ENCODE peak calls at places on chromosomes 1 and 21, in four cellular contexts. X, S, T and B are unnamed samples.

GRCh38 chr1:179001451-179001850 is 24.2 kb upstream of the FAM20B start:
- DNase-seq in X (no peak), S (no peak), T (no peak), B (no peak)

GRCh38 chr1:224894915-224895314 is 34.6 kb upstream of the DNAH14 start:
- DNase-seq in X (no peak), S (peak), T (no peak), B (no peak)

GRCh38 chr1:1554926-1555915 is 14.8 kb upstream of the TMEM240 start:
- DNase-seq in X (no peak), S (peak), T (peak), B (no peak)

GRCh38 chr1:156571261-156571958 is 955 bp downstream of the IQGAP3 start:
- DNase-seq in X (no peak), S (peak), T (peak), B (peak)

GRCh38 chr1:181104790-181105133 is 16.3 kb downstream of the IER5 start:
- DNase-seq in X (no peak), S (no peak), T (no peak), B (no peak)

GRCh38 chr1:193569696-193570269 is 383.4 kb upstream of the B3GALT2 start:
- DNase-seq in X (no peak), S (peak), T (peak), B (no peak)

GRCh38 chr21:17636711-17637110 is 24.0 kb upstream of the BTG3 start:
- DNase-seq in X (no peak), S (no peak), T (no peak), B (no peak)

GRCh38 chr1:67110352-67110751 is 24.4 kb downstream of the C1orf141 start:
- DNase-seq in X (no peak), S (no peak), T (no peak), B (no peak)

GRCh38 chr1:32138965-32139364 is 31.1 kb downstream of the KPNA6 start:
- DNase-seq in X (no peak), S (no peak), T (no peak), B (no peak)

GRCh38 chr1:212158912-212159796 is 123.6 kb downstream of the DTL start:
- DNase-seq in X (no peak), S (no peak), T (no peak), B (no peak)

GRCh38 chr1:37945743-37946702 is 830 bp downstream of the INPP5B start:
- DNase-seq in X (peak), S (peak), T (peak), B (peak)

GRCh38 chr1:7594002-7594713 is 176.9 kb upstream of the VAMP3 start:
- DNase-seq in X (peak), S (no peak), T (no peak), B (no peak)

GRCh38 chr1:161185282-161185682 is 8.0 kb upstream of the B4GALT3 start:
- DNase-seq in X (peak), S (peak), T (no peak), B (no peak)

GRCh38 chr1:77889671-77890070 is 1.2 kb downstream of the NEXN start:
- DNase-seq in X (no peak), S (peak), T (peak), B (peak)

GRCh38 chr1:163039694-163040093 is 29.5 kb upstream of the RGS4 start:
- DNase-seq in X (no peak), S (no peak), T (no peak), B (no peak)

GRCh38 chr21:16913010-16913409 is 599.8 kb upstream of the CXADR start:
- DNase-seq in X (no peak), S (no peak), T (no peak), B (no peak)

GRCh38 chr1:15328785-15329480 is 80.8 kb upstream of the EFHD2 start:
- DNase-seq in X (no peak), S (peak), T (peak), B (no peak)

GRCh38 chr1:38272515-38272914 is 225.9 kb upstream of the POU3F1 start:
- DNase-seq in X (no peak), S (no peak), T (no peak), B (no peak)

GRCh38 chr1:86052948-86053698 is 103.4 kb downstream of the COL24A1 start:
- DNase-seq in X (no peak), S (no peak), T (no peak), B (no peak)

GRCh38 chr1:25006770-25007169 is 76.7 kb upstream of the RUNX3 start:
- DNase-seq in X (no peak), S (peak), T (peak), B (no peak)

GRCh38 chr21:41821756-41822431 is 55.0 kb upstream of the RIPK4 start:
- DNase-seq in X (no peak), S (no peak), T (no peak), B (no peak)

GRCh38 chr21:38236232-38236631 is 20.6 kb upstream of the KCNJ15 start:
- DNase-seq in X (no peak), S (no peak), T (peak), B (no peak)
- TF ChIP-seq CTCF in X (no peak), S (no peak), T (peak), B (peak)

GRCh38 chr1:28775121-28775942 is 36.6 kb upstream of the OPRD1 start:
- DNase-seq in X (peak), S (peak), T (peak), B (no peak)
- TF ChIP-seq CTCF in X (no peak), S (no peak), T (peak), B (no peak)

GRCh38 chr1:54453509-54453908 is 47.3 kb upstream of the SSBP3 start:
- DNase-seq in X (peak), S (no peak), T (no peak), B (no peak)

GRCh38 chr1:54456921-54457529 is 50.8 kb upstream of the SSBP3 start:
- DNase-seq in X (peak), S (no peak), T (no peak), B (no peak)

DNA sequence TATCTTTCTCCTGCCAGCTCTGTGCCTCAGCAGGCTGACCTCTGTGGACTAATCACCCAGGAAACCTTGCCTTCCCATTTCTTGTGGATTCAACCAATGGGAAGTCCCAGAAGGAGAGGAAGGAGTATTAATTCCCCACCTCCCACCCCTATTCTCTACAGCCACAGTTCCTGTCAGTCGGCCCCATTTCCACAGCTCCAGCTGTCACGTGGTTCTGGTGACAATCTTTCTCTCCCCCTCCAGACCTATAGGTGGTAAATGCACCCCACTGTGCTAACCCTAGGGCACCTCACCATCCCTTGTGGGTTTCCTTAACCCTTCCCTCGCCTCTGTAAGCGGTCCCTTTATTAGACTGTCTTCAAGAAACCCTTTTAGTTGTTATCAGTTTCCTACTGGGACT is 46.9 kb upstream of the SSBP3 start:
- DNase-seq in X (peak), S (no peak), T (no peak), B (no peak)
- TF ChIP-seq CTCF in X (no peak), S (no peak), T (no peak), B (no peak)

GRCh38 chr1:177490240-177490639 is 319.5 kb downstream of the BRINP2 start:
- DNase-seq in X (no peak), S (no peak), T (no peak), B (no peak)

GRCh38 chr1:177490786-177491185 is 320.0 kb downstream of the BRINP2 start:
- DNase-seq in X (no peak), S (no peak), T (no peak), B (no peak)

DNA sequence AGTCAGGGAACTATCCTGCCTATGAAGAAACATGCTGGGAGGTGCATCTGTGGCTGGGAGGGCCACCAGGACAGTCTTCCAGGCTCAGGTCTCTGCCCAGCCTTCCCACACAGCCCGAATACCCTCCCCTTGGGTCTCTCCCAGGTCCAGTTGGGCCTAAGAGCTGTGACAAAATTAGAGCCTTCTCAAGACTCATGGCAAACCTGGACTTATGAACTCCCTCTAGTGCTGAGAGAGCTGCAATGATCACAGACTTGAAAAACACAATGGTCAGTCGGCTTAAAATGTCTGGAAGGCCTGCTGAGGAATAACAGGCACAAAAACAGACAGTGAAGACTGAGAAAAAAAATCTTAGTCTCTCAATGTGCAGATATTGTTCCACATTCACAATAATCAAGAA is 325.1 kb downstream of the BRINP2 start:
- DNase-seq in X (no peak), S (no peak), T (no peak), B (no peak)
- TF ChIP-seq CTCF in X (no peak), S (no peak), T (peak), B (no peak)

GRCh38 chr1:215146252-215146975 is 63.9 kb downstream of the KCNK2 start:
- DNase-seq in X (no peak), S (peak), T (peak), B (no peak)
- TF ChIP-seq CTCF in X (peak), S (peak), T (peak), B (peak)